ENCODE peak calls at places on chromosomes 3 and 15, in five cellular contexts. O is T-helper 2 cell; M is stimulated activated CD8-positive, alpha-beta memory T cell treated with anti-CD3 and anti-CD28 coated beads, Interleukin-7, amount 100 ng/mL, for 48 hours; Y is SK-MEL-5; C is small intestine. X is an unnamed sample.

GRCh38 chr15:69508659-69509058 is 56.0 kb downstream of the RPLP1 start:
- DNase-seq in C (no peak), M (no peak), O (no peak), Y (no peak), X (peak; percentile 60)

GRCh38 chr3:195876297-195877031 is 31.9 kb downstream of the TNK2 start:
- DNase-seq in Y (no peak), M (no peak), C (peak; percentile 92), O (no peak), X (no peak)

GRCh38 chr15:75232826-75233503 is 25.2 kb upstream of the GOLGA6C start:
- DNase-seq in O (no peak), C (no peak), Y (no peak), M (no peak), X (no peak)

GRCh38 chr3:8817486-8817885 is 48.1 kb upstream of the OXTR start:
- DNase-seq in C (no peak), Y (no peak), O (no peak), M (no peak), X (no peak)

GRCh38 chr3:30908466-30909037 is 14.1 kb upstream of the GADL1 start:
- DNase-seq in Y (no peak), O (no peak), C (no peak), M (no peak), X (no peak)

GRCh38 chr3:126130981-126131750 is 47.2 kb upstream of the SLC41A3 start:
- DNase-seq in C (no peak), O (no peak), Y (no peak), M (no peak), X (no peak)

GRCh38 chr3:42547401-42547945 is 34.3 kb downstream of the SEC22C start:
- DNase-seq in O (peak; percentile 45), C (peak; percentile 71), Y (peak; percentile 68), M (peak; percentile 16), X (peak; percentile 50)

GRCh38 chr3:142424754-142425153 is 23.1 kb downstream of the XRN1 start:
- DNase-seq in Y (no peak), C (no peak), O (no peak), M (no peak), X (no peak)

GRCh38 chr3:55519016-55519415 is 31.9 kb upstream of the WNT5A start:
- DNase-seq in Y (no peak), M (no peak), O (no peak), C (no peak), X (no peak)

GRCh38 chr3:31412832-31413231 is 119.9 kb upstream of the STT3B start:
- DNase-seq in C (no peak), M (no peak), Y (no peak), O (no peak), X (no peak)

GRCh38 chr3:194983121-194983520 is 287.8 kb downstream of the XXYLT1 start:
- DNase-seq in O (no peak), M (no peak), Y (no peak), C (no peak), X (no peak)

GRCh38 chr3:98172621-98173020 is 6.1 kb downstream of the OR5H15 start:
- DNase-seq in O (no peak), M (no peak), Y (peak; percentile 36), C (no peak), X (no peak)

GRCh38 chr3:42742688-42743087 is 30.4 kb downstream of the CCDC13 start:
- DNase-seq in O (no peak), M (no peak), C (no peak), Y (no peak), X (peak; percentile 12)

GRCh38 chr3:111591555-111591954 is 3.6 kb downstream of the ZBED2 start:
- DNase-seq in O (no peak), M (no peak), C (no peak), Y (no peak), X (no peak)

GRCh38 chr3:152071315-152071714 is 197.4 kb upstream of the MBNL1 start:
- DNase-seq in Y (no peak), O (no peak), M (no peak), C (no peak), X (no peak)

GRCh38 chr3:27723803-27724458 is 1.8 kb upstream of the EOMES start:
- DNase-seq in C (no peak), O (no peak), M (no peak), Y (no peak), X (no peak)

GRCh38 chr3:184724662-184725061 is 12.8 kb upstream of the MAGEF1 start:
- DNase-seq in C (no peak), Y (no peak), M (no peak), O (no peak), X (no peak)

GRCh38 chr3:38165722-38166387 is 518 bp downstream of the OXSR1 start:
- DNase-seq in Y (no peak), C (peak; percentile 63), O (peak; percentile 12), M (no peak), X (peak; percentile 42)

GRCh38 chr3:194287977-194288706 is 63.0 kb downstream of the CPN2 start:
- DNase-seq in Y (no peak), C (no peak), M (no peak), O (no peak), X (no peak)

GRCh38 chr15:75107905-75108838 is 84.8 kb downstream of the PPCDC start:
- DNase-seq in C (no peak), M (peak; percentile 71), Y (no peak), O (no peak), X (no peak)

GRCh38 chr3:37937156-37937555 is 53.4 kb upstream of the VILL start:
- DNase-seq in O (no peak), C (no peak), Y (no peak), M (no peak), X (no peak)

GRCh38 chr15:25849431-25849921 is 13.7 kb downstream of the ATP10A start:
- DNase-seq in O (no peak), M (no peak), C (peak; percentile 9), Y (peak; percentile 27), X (no peak)

GRCh38 chr15:39828374-39828931 is 45.8 kb upstream of the FSIP1 start:
- DNase-seq in C (peak; percentile 4), Y (no peak), O (no peak), M (no peak), X (no peak)

GRCh38 chr3:120077726-120078125 is 16.5 kb downstream of the GSK3B start:
- DNase-seq in Y (no peak), M (no peak), C (no peak), O (no peak), X (no peak)

GRCh38 chr15:40274350-40275274 is 8.3 kb downstream of the ANKRD63 start:
- DNase-seq in C (peak; percentile 71), Y (peak; percentile 83), O (peak; percentile 80), M (peak; percentile 72), X (peak; percentile 67)

GRCh38 chr3:190299969-190300368 is 22.3 kb downstream of the CLDN1 start:
- DNase-seq in M (no peak), Y (no peak), O (no peak), C (no peak), X (no peak)

GRCh38 chr15:58864602-58865419 is 68.7 kb downstream of the SLTM start:
- DNase-seq in C (peak; percentile 76), O (no peak), M (no peak), Y (no peak), X (no peak)

GRCh38 chr3:40704224-40704623 is 179.5 kb downstream of the ZNF621 start:
- DNase-seq in O (no peak), Y (no peak), M (no peak), C (no peak), X (no peak)

GRCh38 chr3:178203152-178203551 is 333.1 kb upstream of the KCNMB2 start:
- DNase-seq in Y (no peak), O (no peak), M (no peak), C (no peak), X (no peak)

GRCh38 chr3:182508896-182509295 is 284.4 kb upstream of the ATP11B start:
- DNase-seq in M (no peak), C (no peak), Y (no peak), O (no peak), X (no peak)

GRCh38 chr15:100114100-100114499 is 227.7 kb downstream of the ADAMTS17 start:
- DNase-seq in C (no peak), O (no peak), M (no peak), Y (peak; percentile 96), X (no peak)

GRCh38 chr15:42138411-42138810 is 18.0 kb downstream of the PLA2G4F start:
- DNase-seq in C (no peak), Y (no peak), M (no peak), O (no peak), X (no peak)

GRCh38 chr3:82745544-82745943 is 984.1 kb upstream of the GBE1 start:
- DNase-seq in M (no peak), C (no peak), Y (no peak), O (no peak), X (no peak)

GRCh38 chr15:79028411-79028964 is 62.1 kb downstream of the RASGRF1 start:
- DNase-seq in C (peak; percentile 9), O (no peak), Y (peak; percentile 76), M (peak; percentile 10), X (peak; percentile 32)

GRCh38 chr3:114809668-114810413 is 337.2 kb downstream of the ZBTB20 start:
- DNase-seq in C (peak; percentile 23), Y (no peak), O (no peak), M (no peak), X (no peak)

GRCh38 chr3:45464336-45464809 is 76.0 kb downstream of the LARS2 start:
- DNase-seq in O (no peak), Y (no peak), M (no peak), C (no peak), X (no peak)

GRCh38 chr15:78243491-78243941 is 9.2 kb upstream of the ACSBG1 start:
- DNase-seq in M (no peak), C (peak; percentile 54), Y (no peak), O (no peak), X (no peak)

GRCh38 chr3:63927623-63928280 is 15.6 kb upstream of the SCAANT1 start:
- DNase-seq in M (no peak), C (no peak), Y (no peak), O (no peak), X (no peak)

GRCh38 chr15:33994005-33994615 is 25.8 kb downstream of the CHRM5 start:
- DNase-seq in M (no peak), O (no peak), Y (peak; percentile 74), C (peak; percentile 9), X (no peak)

GRCh38 chr3:25110642-25111041 is 317.4 kb upstream of the RARB start:
- DNase-seq in O (no peak), M (no peak), C (no peak), Y (no peak), X (no peak)